ENCODE peak calls at places on chromosomes 16 and 17, in four cellular contexts. S is epithelial cell of esophagus, J is RWPE1, G is Calu3. F is an unnamed sample.

GRCh38 chr17:7466644-7467341 is 12.6 kb downstream of the ZBTB4 start:
- DNase-seq in S (no peak), J (no peak), G (no peak), F (no peak)

GRCh38 chr16:13113786-13114185 is 212.4 kb downstream of the SHISA9 start:
- DNase-seq in S (no peak), J (no peak), G (no peak), F (no peak)

GRCh38 chr17:10096556-10096955 is 101.8 kb downstream of the GAS7 start:
- DNase-seq in S (no peak), J (no peak), G (no peak), F (no peak)

GRCh38 chr16:84557504-84557903 is 53.0 kb upstream of the MEAK7 start:
- DNase-seq in S (no peak), J (no peak), G (no peak), F (no peak)

GRCh38 chr17:82874011-82874835 is 34.4 kb upstream of the ZNF750 start:
- DNase-seq in S (peak; percentile 100), J (peak; percentile 94), G (peak; percentile 53), F (peak; percentile 94)

GRCh38 chr17:79746955-79747507 is 16.3 kb downstream of the ENPP7 start:
- DNase-seq in S (peak; percentile 6), J (no peak), G (no peak), F (no peak)

GRCh38 chr16:88561485-88562369 is 8.5 kb upstream of the ZC3H18 start:
- DNase-seq in S (peak; percentile 42), J (peak; percentile 72), G (peak; percentile 65), F (peak; percentile 46)

GRCh38 chr16:88505405-88506082 is 52.5 kb downstream of the ZFPM1 start:
- DNase-seq in S (peak; percentile 40), J (peak; percentile 36), G (peak; percentile 95), F (peak; percentile 47)

GRCh38 chr17:71392715-71393567 is 727.9 kb upstream of the SOX9 start:
- DNase-seq in S (peak; percentile 51), J (peak; percentile 13), G (no peak), F (no peak)

GRCh38 chr17:15262291-15263205 is 2.6 kb downstream of the PMP22 start:
- DNase-seq in S (peak; percentile 27), J (peak; percentile 46), G (peak; percentile 23), F (no peak)

GRCh38 chr17:18254888-18255649 is 3.5 kb downstream of the FLII start:
- DNase-seq in S (no peak), J (no peak), G (no peak), F (no peak)

GRCh38 chr17:82697808-82698064 is 762 bp downstream of the RAB40B start:
- DNase-seq in S (no peak), J (no peak), G (no peak), F (no peak)

GRCh38 chr17:60169921-60170817 is 20.4 kb downstream of the CA4 start:
- DNase-seq in S (peak; percentile 46), J (no peak), G (no peak), F (peak; percentile 63)

GRCh38 chr16:56792960-56793359 is 63.0 kb downstream of the NUP93 start:
- DNase-seq in S (no peak), J (no peak), G (no peak), F (no peak)

GRCh38 chr17:15945493-15946209 is 721 bp downstream of the ADORA2B start:
- DNase-seq in S (peak; percentile 32), J (peak; percentile 33), G (no peak), F (peak; percentile 34)

GRCh38 chr16:84941916-84942315 is 69.4 kb downstream of the ZDHHC7 start:
- DNase-seq in S (peak; percentile 70), J (peak; percentile 60), G (no peak), F (peak; percentile 61)

GRCh38 chr16:87133112-87133850 is 183.9 kb downstream of the C16orf95 start:
- DNase-seq in S (no peak), J (no peak), G (no peak), F (no peak)

GRCh38 chr16:68823401-68823800 is 19.9 kb upstream of the TANGO6 start:
- DNase-seq in S (peak; percentile 61), J (peak; percentile 40), G (no peak), F (no peak)

GRCh38 chr17:43734376-43734775 is 24.2 kb downstream of the SOST start:
- DNase-seq in S (peak; percentile 28), J (no peak), G (no peak), F (peak; percentile 56)

GRCh38 chr16:71185366-71185765 is 45.2 kb downstream of the HYDIN start:
- DNase-seq in S (no peak), J (no peak), G (no peak), F (no peak)

GRCh38 chr16:15993128-15993527 is 43.7 kb downstream of the ABCC1 start:
- DNase-seq in S (no peak), J (no peak), G (no peak), F (no peak)

GRCh38 chr17:72587773-72588511 is 467.1 kb downstream of the SOX9 start:
- DNase-seq in S (peak; percentile 83), J (peak; percentile 59), G (no peak), F (peak; percentile 64)

GRCh38 chr16:85936761-85937343 is 37.9 kb downstream of the IRF8 start:
- DNase-seq in S (no peak), J (no peak), G (no peak), F (no peak)

GRCh38 chr17:43146649-43147048 is 21.5 kb upstream of the BRCA1 start:
- DNase-seq in S (no peak), J (no peak), G (no peak), F (no peak)

GRCh38 chr16:9048302-9048700 is 43.1 kb upstream of the HAPSTR1 start:
- DNase-seq in S (no peak), J (no peak), G (no peak), F (no peak)

GRCh38 chr17:49378311-49378710 is 16.3 kb upstream of the ZNF652 start:
- DNase-seq in S (no peak), J (no peak), G (no peak), F (no peak)

GRCh38 chr16:17307501-17307900 is 163.3 kb downstream of the XYLT1 start:
- DNase-seq in S (no peak), J (no peak), G (no peak), F (no peak)

GRCh38 chr17:66493283-66494019 is 191.0 kb downstream of the PRKCA start:
- DNase-seq in S (peak; percentile 54), J (no peak), G (no peak), F (peak; percentile 69)

GRCh38 chr16:3099732-3100499 is 822 bp upstream of the ZSCAN10 start:
- DNase-seq in S (peak; percentile 97), J (peak; percentile 96), G (peak; percentile 93), F (peak; percentile 92)

GRCh38 chr16:25256821-25257503 is 683 bp downstream of the ZKSCAN2 start:
- DNase-seq in S (peak; percentile 10), J (peak; percentile 14), G (peak; percentile 39), F (no peak)

GRCh38 chr17:12597895-12598294 is 67.8 kb upstream of the MYOCD start:
- DNase-seq in S (no peak), J (no peak), G (no peak), F (no peak)
- TF ChIP-seq CTCF in S (no peak), J (no peak), G (no peak), F (no peak)

DNA sequence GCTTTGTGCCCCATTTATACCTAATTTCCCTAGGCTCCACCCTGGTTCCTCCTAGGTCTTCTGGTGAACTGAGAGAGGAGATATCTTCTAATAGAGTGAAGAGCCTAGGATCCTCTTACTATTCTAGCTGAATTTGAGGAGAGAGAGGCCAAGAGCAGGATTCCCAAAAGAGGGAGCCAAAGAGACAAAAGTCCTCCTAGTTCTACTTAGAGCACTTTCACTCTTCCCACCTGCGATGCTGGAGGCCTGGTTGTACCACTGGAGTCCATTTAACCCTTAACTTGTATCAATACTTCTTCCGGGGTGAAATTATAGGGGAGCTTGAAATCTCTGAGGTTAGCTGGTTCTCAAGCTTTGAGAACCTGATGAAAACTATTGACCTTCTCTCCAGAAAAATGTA is 3.4 kb upstream of the SSH2 start:
- DNase-seq in S (peak; percentile 44), J (no peak), G (peak; percentile 28), F (peak; percentile 57)
- TF ChIP-seq CTCF in S (peak; percentile 41), J (peak; percentile 21), G (peak; percentile 19), F (peak; percentile 35)

GRCh38 chr16:81261049-81261648 is 22.7 kb downstream of the BCO1 start:
- DNase-seq in S (peak; percentile 42), J (no peak), G (peak; percentile 58), F (peak; percentile 34)
- TF ChIP-seq CTCF in S (peak; percentile 71), J (peak; percentile 16), G (peak; percentile 81), F (peak; percentile 61)

DNA sequence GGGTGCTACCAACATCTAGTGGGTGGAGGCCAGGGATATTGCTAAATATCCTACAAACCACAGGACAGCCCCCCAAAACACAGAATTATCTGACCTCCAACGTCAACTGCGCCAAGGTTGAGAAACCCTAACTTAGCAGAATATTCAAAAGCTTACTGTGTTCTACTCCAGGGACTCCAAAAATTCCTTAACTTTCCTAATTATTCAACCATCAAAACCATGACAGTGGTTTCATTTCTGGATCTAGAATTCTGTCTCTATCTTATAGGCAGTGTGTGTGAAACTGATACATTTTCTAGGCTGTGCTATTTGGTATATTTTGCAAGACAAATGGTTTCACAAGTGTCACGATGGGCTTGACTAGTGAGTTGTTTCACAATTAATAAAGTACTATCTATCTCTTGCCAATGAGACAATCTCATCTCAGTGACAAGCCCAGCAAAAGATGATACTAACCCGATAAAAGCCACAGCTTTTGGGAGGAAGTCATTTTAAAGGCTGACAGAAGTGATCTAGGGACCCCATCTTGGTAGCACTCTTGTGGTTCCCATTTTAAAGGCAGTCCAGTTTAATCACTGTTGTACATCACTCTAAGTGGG is 14.6 kb downstream of the TXNDC11 start:
- DNase-seq in S (no peak), J (no peak), G (no peak), F (no peak)
- TF ChIP-seq CTCF in S (no peak), J (no peak), G (no peak), F (no peak)

GRCh38 chr17:36597229-36597628 is 4.2 kb upstream of the MRM1 start:
- DNase-seq in S (no peak), J (no peak), G (no peak), F (no peak)
- TF ChIP-seq CTCF in S (no peak), J (no peak), G (no peak), F (no peak)